ENCODE peak calls at places on chromosomes 12 and 14, in ten cellular contexts. S, R, M, B, E, A, J, Q, K and X are unnamed samples.

GRCh38 chr12:124952801-124953200 is 36.1 kb downstream of the DHX37 start:
- DNase-seq in S (no peak), R (no peak), M (no peak), B (no peak), E (no peak), A (no peak), J (no peak), Q (no peak), K (peak), X (no peak)

GRCh38 chr14:96917442-96917963 is 120.3 kb downstream of the VRK1 start:
- DNase-seq in S (no peak), R (no peak), M (no peak), B (no peak), E (no peak), A (no peak), J (no peak), Q (no peak), K (no peak), X (no peak)

GRCh38 chr14:106846218-106846617 is 1319.8 kb downstream of the TMEM121 start:
- DNase-seq in S (no peak), R (no peak), M (no peak), B (no peak), E (no peak), A (no peak), J (no peak), Q (no peak), K (no peak), X (no peak)

GRCh38 chr12:26319511-26319910 is 124.1 kb downstream of the SSPN start:
- DNase-seq in S (no peak), R (peak), M (no peak), B (peak), E (peak), A (no peak), J (no peak), Q (no peak), K (peak), X (peak)

GRCh38 chr12:104411826-104412626 is 44.7 kb upstream of the CHST11 start:
- DNase-seq in S (no peak), R (peak), M (no peak), B (no peak), E (peak), A (no peak), J (no peak), Q (no peak), K (peak), X (no peak)

GRCh38 chr14:64541971-64542838 is 1.7 kb downstream of the HSPA2 start:
- DNase-seq in S (no peak), R (no peak), M (no peak), B (no peak), E (no peak), A (no peak), J (no peak), Q (no peak), K (no peak), X (no peak)

GRCh38 chr14:38171197-38171596 is 36.5 kb upstream of the SSTR1 start:
- DNase-seq in S (no peak), R (no peak), M (no peak), B (peak), E (peak), A (no peak), J (no peak), Q (no peak), K (no peak), X (no peak)

GRCh38 chr12:91785655-91786489 is 359.8 kb downstream of the BTG1 start:
- DNase-seq in S (no peak), R (no peak), M (no peak), B (no peak), E (no peak), A (no peak), J (no peak), Q (no peak), K (no peak), X (no peak)

GRCh38 chr12:108634225-108634795 is 616 bp upstream of the SELPLG start:
- DNase-seq in S (peak), R (no peak), M (no peak), B (peak), E (no peak), A (peak), J (peak), Q (no peak), K (no peak), X (no peak)

GRCh38 chr12:57152408-57153038 is 5.1 kb upstream of the LRP1-AS start:
- DNase-seq in S (no peak), R (peak), M (no peak), B (no peak), E (peak), A (no peak), J (no peak), Q (no peak), K (no peak), X (no peak)

GRCh38 chr12:131928080-131928764 is 854 bp upstream of the PUS1 start:
- DNase-seq in S (no peak), R (peak), M (no peak), B (no peak), E (peak), A (no peak), J (no peak), Q (no peak), K (no peak), X (no peak)

GRCh38 chr12:99959549-99960170 is 25.1 kb downstream of the ANKS1B start:
- DNase-seq in S (no peak), R (peak), M (no peak), B (no peak), E (peak), A (peak), J (peak), Q (no peak), K (no peak), X (no peak)

GRCh38 chr14:52327374-52328226 is 13.5 kb downstream of the PTGER2 start:
- DNase-seq in S (no peak), R (no peak), M (no peak), B (no peak), E (peak), A (no peak), J (no peak), Q (no peak), K (no peak), X (no peak)